ENCODE peak calls at places on chromosomes 4 and X, in ten cellular contexts. V is GM06990, X is fibroblast of lung, I is AG04450, N is AG09309, S is lower leg skin, Q is nephron progenitor cell, J is neural crest cell, F is body of pancreas, P is mammary epithelial cell. Y is an unnamed sample.

GRCh38 chr4:168154546-168155277 is 62.4 kb downstream of the ANXA10 start:
- DNase-seq in V (no peak), X (no peak), I (no peak), N (no peak), S (no peak), Q (no peak), J (no peak), F (no peak), P (no peak), Y (no peak)

GRCh38 chr4:146049802-146050201 is 111.2 kb upstream of the ZNF827 start:
- DNase-seq in V (peak), X (no peak), I (no peak), N (no peak), S (no peak), Q (no peak), J (no peak), F (no peak), P (no peak), Y (no peak)

GRCh38 chrX:39491548-39492297 is 606.0 kb downstream of the BCOR start:
- DNase-seq in V (peak), X (no peak), I (no peak), N (no peak), S (no peak), Q (no peak), J (no peak), F (no peak), P (no peak), Y (no peak)

GRCh38 chr4:33837043-33837442 is 2407.3 kb downstream of the ARAP2 start:
- DNase-seq in V (no peak), X (peak), I (peak), N (peak), S (no peak), Q (no peak), J (no peak), F (no peak), P (peak), Y (no peak)

GRCh38 chr4:155967098-155967497 is 13.4 kb upstream of the CTSO start:
- DNase-seq in V (no peak), X (peak), I (no peak), N (no peak), S (no peak), Q (no peak), J (no peak), F (no peak), P (no peak), Y (no peak)

GRCh38 chr4:20249333-20249732 is 2.4 kb upstream of the SLIT2 start:
- DNase-seq in V (no peak), X (peak), I (no peak), N (no peak), S (no peak), Q (no peak), J (no peak), F (peak), P (no peak), Y (no peak)

GRCh38 chr4:174702974-174703478 is 126.0 kb downstream of the GLRA3 start:
- DNase-seq in V (no peak), X (no peak), I (no peak), N (no peak), S (no peak), Q (no peak), J (no peak), F (no peak), P (no peak), Y (no peak)

GRCh38 chr4:187149229-187149628 is 425.6 kb upstream of the FAT1 start:
- DNase-seq in V (no peak), X (no peak), I (no peak), N (no peak), S (no peak), Q (no peak), J (no peak), F (no peak), P (no peak), Y (no peak)

GRCh38 chrX:120840826-120841225 is 34.8 kb downstream of the CT47B1 start:
- DNase-seq in V (no peak), X (no peak), I (no peak), N (peak), S (no peak), Q (no peak), J (no peak), F (no peak), P (peak), Y (no peak)

GRCh38 chr4:38177792-38178665 is 217.8 kb downstream of the PTTG2 start:
- DNase-seq in V (no peak), X (peak), I (no peak), N (no peak), S (peak), Q (no peak), J (no peak), F (peak), P (no peak), Y (no peak)

GRCh38 chr4:139814285-139815015 is 148.8 kb downstream of the MGST2 start:
- DNase-seq in V (no peak), X (peak), I (no peak), N (no peak), S (peak), Q (no peak), J (no peak), F (no peak), P (peak), Y (no peak)

GRCh38 chr4:41281038-41281634 is 24.4 kb downstream of the UCHL1 start:
- DNase-seq in V (no peak), X (peak), I (no peak), N (peak), S (peak), Q (peak), J (peak), F (peak), P (peak), Y (no peak)

GRCh38 chr4:149347139-149347538 is 468.5 kb downstream of the IQCM start:
- DNase-seq in V (no peak), X (peak), I (no peak), N (no peak), S (no peak), Q (no peak), J (no peak), F (no peak), P (no peak), Y (no peak)

GRCh38 chr4:138835833-138836521 is 179.6 kb upstream of the NOCT start:
- DNase-seq in V (no peak), X (peak), I (no peak), N (no peak), S (no peak), Q (no peak), J (no peak), F (peak), P (peak), Y (no peak)

GRCh38 chr4:31307026-31307425 is 586.9 kb downstream of the PCDH7 start:
- DNase-seq in V (no peak), X (no peak), I (no peak), N (peak), S (no peak), Q (no peak), J (no peak), F (no peak), P (no peak), Y (no peak)

GRCh38 chr4:95585016-95585695 is 36.4 kb upstream of the UNC5C start:
- DNase-seq in V (no peak), X (peak), I (no peak), N (no peak), S (no peak), Q (no peak), J (no peak), F (no peak), P (peak), Y (no peak)

GRCh38 chrX:97389761-97390192 is 506.1 kb downstream of the RPA4 start:
- DNase-seq in V (no peak), X (peak), I (peak), N (peak), S (no peak), Q (no peak), J (no peak), F (no peak), P (peak), Y (no peak)

GRCh38 chr4:163815776-163816175 is 321.3 kb downstream of the TMA16 start:
- DNase-seq in V (peak), X (no peak), I (no peak), N (no peak), S (no peak), Q (no peak), J (no peak), F (no peak), P (no peak), Y (no peak)

GRCh38 chr4:169906104-169906503 is 120.1 kb downstream of the MFAP3L start:
- DNase-seq in V (no peak), X (no peak), I (no peak), N (no peak), S (no peak), Q (no peak), J (no peak), F (no peak), P (peak), Y (no peak)

GRCh38 chrX:46325312-46325877 is 219.8 kb downstream of the ZNF674 start:
- DNase-seq in V (no peak), X (peak), I (peak), N (peak), S (no peak), Q (peak), J (no peak), F (peak), P (peak), Y (no peak)

GRCh38 chr4:184424993-184425758 is 49.2 kb downstream of the IRF2 start:
- DNase-seq in V (no peak), X (peak), I (no peak), N (no peak), S (no peak), Q (no peak), J (no peak), F (no peak), P (peak), Y (no peak)

GRCh38 chrX:3638280-3638873 is 75.1 kb downstream of the PRKX start:
- DNase-seq in V (no peak), X (peak), I (no peak), N (no peak), S (no peak), Q (peak), J (peak), F (peak), P (peak), Y (no peak)

GRCh38 chr4:56871357-56871993 is 36.2 kb upstream of the REST start:
- DNase-seq in V (no peak), X (peak), I (no peak), N (no peak), S (no peak), Q (no peak), J (peak), F (no peak), P (no peak), Y (no peak)

GRCh38 chr4:15907430-15907829 is 31.1 kb downstream of the FGFBP1 start:
- DNase-seq in V (no peak), X (no peak), I (no peak), N (no peak), S (no peak), Q (no peak), J (no peak), F (no peak), P (no peak), Y (no peak)

GRCh38 chr4:24067781-24068193 is 177.9 kb upstream of the PPARGC1A start:
- DNase-seq in V (no peak), X (peak), I (peak), N (no peak), S (no peak), Q (no peak), J (no peak), F (peak), P (peak), Y (no peak)

GRCh38 chr4:121306932-121307331 is 73.9 kb downstream of the QRFPR start:
- DNase-seq in V (no peak), X (no peak), I (no peak), N (no peak), S (no peak), Q (no peak), J (no peak), F (no peak), P (no peak), Y (no peak)
- TF ChIP-seq CTCF in V (no peak), X (no peak), I (no peak), N (no peak), S (no peak), Q (no peak), J (no peak), F (no peak), P (peak), Y (no peak)

DNA sequence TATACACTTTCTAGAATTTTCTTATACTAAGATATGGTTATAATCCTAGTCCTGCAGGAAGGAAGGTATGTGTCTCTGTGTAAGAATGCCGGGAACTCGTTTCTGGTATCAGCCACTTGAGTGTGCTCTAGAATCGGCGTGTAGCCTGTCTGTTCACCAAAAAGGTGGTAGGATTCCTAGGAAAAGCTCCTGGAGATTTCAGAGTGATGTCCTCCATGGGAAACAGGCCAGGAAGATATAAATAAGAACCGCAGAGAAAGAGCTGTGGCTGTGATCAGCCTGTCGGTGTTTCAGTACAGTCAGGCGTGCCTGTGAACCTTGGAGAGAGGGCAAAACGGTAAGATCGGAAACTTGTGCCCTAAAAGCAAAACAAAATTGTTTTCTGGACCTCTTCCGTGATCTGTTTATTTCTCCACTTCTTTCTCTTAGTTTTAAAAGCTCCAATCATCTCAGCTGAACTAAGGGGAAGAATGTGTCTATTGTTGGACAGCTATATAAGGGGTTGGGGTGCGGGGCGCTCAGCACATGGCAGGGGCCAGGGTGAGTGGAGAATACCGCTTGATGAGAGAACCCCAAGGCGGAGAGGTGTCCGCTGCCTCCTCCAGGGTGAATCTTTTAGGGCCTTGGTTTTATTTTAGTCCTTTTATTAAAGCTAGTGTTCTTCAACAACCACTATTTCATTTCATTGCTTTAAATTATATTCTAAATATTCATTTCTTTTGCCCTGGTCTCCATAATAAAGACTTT is 303.8 kb upstream of the TENM3 start:
- DNase-seq in V (no peak), X (peak), I (no peak), N (no peak), S (no peak), Q (no peak), J (no peak), F (no peak), P (peak), Y (no peak)
- TF ChIP-seq CTCF in V (no peak), X (no peak), I (no peak), N (peak), S (no peak), Q (no peak), J (no peak), F (no peak), P (peak), Y (no peak)

GRCh38 chr4:42656736-42656985 is 244 bp downstream of the ATP8A1 start:
- DNase-seq in V (no peak), X (no peak), I (no peak), N (no peak), S (no peak), Q (no peak), J (peak), F (no peak), P (no peak), Y (no peak)
- TF ChIP-seq CTCF in V (no peak), X (no peak), I (no peak), N (no peak), S (no peak), Q (no peak), J (no peak), F (no peak), P (no peak), Y (peak)

DNA sequence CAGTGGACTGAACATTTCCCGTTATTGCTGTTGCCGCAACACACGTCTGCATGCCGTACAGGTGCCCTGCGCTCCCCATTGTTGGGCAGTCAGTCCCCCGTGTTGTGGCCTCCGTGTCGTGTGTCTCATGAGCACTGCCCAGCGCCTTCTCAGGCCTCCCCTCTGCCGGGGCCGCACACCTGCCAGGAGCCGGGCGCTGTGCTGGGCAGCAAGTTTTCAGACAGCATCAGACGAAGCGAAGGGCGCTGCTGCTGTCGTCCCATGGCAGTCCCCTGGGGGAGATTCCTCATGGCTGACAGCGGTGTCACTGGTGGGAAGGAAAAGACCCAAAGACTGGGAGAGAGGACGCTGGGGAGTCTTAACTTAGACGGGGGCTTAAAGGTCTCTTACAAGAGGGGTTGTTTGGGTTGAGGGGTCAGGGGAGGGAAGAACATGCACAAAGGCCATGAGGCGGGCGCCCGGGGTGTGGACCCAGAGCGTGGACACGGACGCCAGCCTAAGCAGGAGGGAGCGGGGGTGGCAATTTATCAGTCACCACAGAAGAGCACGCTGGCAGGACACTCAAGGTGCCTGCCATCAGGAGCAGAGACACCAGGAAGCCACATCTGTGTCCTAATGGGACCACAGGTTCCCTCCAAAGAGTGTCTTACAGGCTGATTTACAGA is 47.3 kb downstream of the RGS12 start:
- DNase-seq in V (no peak), X (no peak), I (no peak), N (no peak), S (peak), Q (no peak), J (no peak), F (no peak), P (no peak), Y (no peak)
- TF ChIP-seq CTCF in V (no peak), X (no peak), I (no peak), N (no peak), S (no peak), Q (no peak), J (no peak), F (no peak), P (no peak), Y (no peak)

GRCh38 chr4:25900901-25901500 is 13.0 kb upstream of the SMIM20 start:
- DNase-seq in V (no peak), X (no peak), I (no peak), N (no peak), S (no peak), Q (no peak), J (no peak), F (no peak), P (no peak), Y (no peak)

GRCh38 chr4:25903905-25904747 is 9.9 kb upstream of the SMIM20 start:
- DNase-seq in V (no peak), X (no peak), I (no peak), N (no peak), S (no peak), Q (no peak), J (no peak), F (no peak), P (no peak), Y (no peak)

GRCh38 chr4:25908491-25908901 is 5.5 kb upstream of the SMIM20 start:
- DNase-seq in V (no peak), X (peak), I (peak), N (peak), S (no peak), Q (no peak), J (peak), F (no peak), P (peak), Y (no peak)

GRCh38 chr4:25905371-25905770 is 8.6 kb upstream of the SMIM20 start:
- DNase-seq in V (no peak), X (no peak), I (no peak), N (no peak), S (no peak), Q (no peak), J (no peak), F (no peak), P (no peak), Y (no peak)

GRCh38 chr4:25904748-25905082 is 9.3 kb upstream of the SMIM20 start:
- DNase-seq in V (no peak), X (no peak), I (no peak), N (no peak), S (no peak), Q (no peak), J (no peak), F (no peak), P (no peak), Y (no peak)
- TF ChIP-seq CTCF in V (no peak), X (no peak), I (no peak), N (no peak), S (no peak), Q (no peak), J (no peak), F (no peak), P (no peak), Y (no peak)

Y was measured in type B pancreatic cell.